ENCODE peak calls at places on chromosomes 13 and 19, in seven cellular contexts. H, K, E, Y, X, N and F are unnamed samples.

GRCh38 chr13:95150555-95150954 is 150.7 kb downstream of the ABCC4 start:
- DNase-seq in H (no peak), K (no peak), E (no peak), Y (no peak), X (peak), N (no peak), F (no peak)

GRCh38 chr13:113877149-113877990 is 13.5 kb upstream of the GAS6 start:
- DNase-seq in H (no peak), K (no peak), E (no peak), Y (no peak), X (no peak), N (no peak), F (no peak)

GRCh38 chr13:59409651-59410200 is 754.0 kb downstream of the DIAPH3 start:
- DNase-seq in H (no peak), K (no peak), E (no peak), Y (no peak), X (no peak), N (no peak), F (no peak)

GRCh38 chr19:47518139-47518538 is 3.3 kb upstream of the NAPA start:
- DNase-seq in H (no peak), K (no peak), E (no peak), Y (no peak), X (no peak), N (no peak), F (no peak)

GRCh38 chr19:2512523-2513431 is 36.9 kb downstream of the GADD45B start:
- DNase-seq in H (no peak), K (no peak), E (no peak), Y (no peak), X (no peak), N (no peak), F (no peak)

GRCh38 chr19:40718774-40719391 is 2.0 kb downstream of the ITPKC start:
- DNase-seq in H (no peak), K (peak), E (no peak), Y (peak), X (peak), N (no peak), F (peak)

GRCh38 chr13:112876305-112877000 is 92.6 kb upstream of the MCF2L start:
- DNase-seq in H (no peak), K (no peak), E (no peak), Y (no peak), X (no peak), N (no peak), F (no peak)

GRCh38 chr13:44398606-44399005 is 25.0 kb downstream of the SERP2 start:
- DNase-seq in H (no peak), K (no peak), E (no peak), Y (no peak), X (no peak), N (no peak), F (no peak)

GRCh38 chr19:5826531-5827341 is 12.8 kb downstream of the FUT6 start:
- DNase-seq in H (no peak), K (peak), E (no peak), Y (peak), X (peak), N (no peak), F (peak)

GRCh38 chr19:56119585-56119978 is 1.5 kb downstream of the ZNF787 start:
- DNase-seq in H (no peak), K (no peak), E (no peak), Y (no peak), X (peak), N (no peak), F (no peak)

GRCh38 chr19:46976845-46977320 is 42.8 kb upstream of the NPAS1 start:
- DNase-seq in H (peak), K (no peak), E (no peak), Y (no peak), X (peak), N (peak), F (peak)

GRCh38 chr13:41588899-41589298 is 131.5 kb downstream of the RGCC start:
- DNase-seq in H (peak), K (no peak), E (peak), Y (peak), X (peak), N (peak), F (peak)

GRCh38 chr19:48506138-48506733 is 5.4 kb downstream of the LMTK3 start:
- DNase-seq in H (no peak), K (no peak), E (no peak), Y (no peak), X (peak), N (peak), F (no peak)

GRCh38 chr19:6769006-6769637 is 1.9 kb upstream of the SH2D3A start:
- DNase-seq in H (no peak), K (no peak), E (no peak), Y (no peak), X (peak), N (peak), F (peak)